ENCODE peak calls at places on chromosomes 3 and 15, in ten cellular contexts. G is KBM-7; T is GM19239; C is activated naive CD8-positive, alpha-beta T cell treated with anti-CD3 and anti-CD28 coated beads, Interleukin-2, amount 50 U/mL, for 16 hours; X is ACHN; W is nucleus accumbens; E is hypothalamus; M is omental fat pad; I is HT-29; B is fibroblast of lung. F is an unnamed sample.

GRCh38 chr3:98954806-98955205 is 53.3 kb upstream of the DCBLD2 start:
- DNase-seq in I (no peak), M (no peak), B (peak), T (no peak), G (no peak), E (no peak), W (no peak), C (no peak), X (no peak), F (no peak)

GRCh38 chr3:58092516-58092915 is 84.3 kb downstream of the FLNB start:
- DNase-seq in G (no peak), M (no peak), W (no peak), X (no peak), B (no peak), I (no peak), E (no peak), C (no peak), T (no peak), F (no peak)

GRCh38 chr15:69715205-69715604 is 262.6 kb downstream of the RPLP1 start:
- DNase-seq in B (no peak), C (no peak), X (no peak), I (no peak), E (no peak), M (no peak), T (no peak), G (no peak), W (no peak), F (no peak)

GRCh38 chr3:65828706-65829105 is 210.0 kb downstream of the MAGI1 start:
- DNase-seq in E (no peak), M (no peak), B (peak), X (no peak), I (no peak), T (no peak), G (no peak), W (no peak), C (no peak), F (no peak)

GRCh38 chr3:11363732-11364131 is 91.5 kb downstream of the ATG7 start:
- DNase-seq in W (no peak), T (no peak), G (peak), E (no peak), B (no peak), X (no peak), I (no peak), M (no peak), C (no peak), F (no peak)

GRCh38 chr3:120144267-120144666 is 50.0 kb upstream of the GSK3B start:
- DNase-seq in T (no peak), B (peak), M (no peak), W (no peak), G (no peak), C (no peak), E (no peak), I (no peak), X (peak), F (no peak)

GRCh38 chr3:191070201-191070600 is 128.8 kb upstream of the OSTN start:
- DNase-seq in M (no peak), W (no peak), G (no peak), X (peak), T (no peak), B (peak), E (no peak), C (no peak), I (no peak), F (no peak)

GRCh38 chr3:74393426-74393825 is 221.0 kb downstream of the CNTN3 start:
- DNase-seq in X (no peak), E (no peak), I (no peak), C (no peak), B (no peak), W (no peak), G (no peak), M (no peak), T (no peak), F (no peak)

GRCh38 chr3:97823503-97824004 is 1.7 kb downstream of the CRYBG3 start:
- DNase-seq in E (no peak), W (peak), C (no peak), M (no peak), I (no peak), G (peak), B (no peak), X (no peak), T (no peak), F (no peak)

GRCh38 chr3:105274958-105275357 is 91.8 kb upstream of the ALCAM start:
- DNase-seq in W (no peak), M (no peak), I (no peak), X (no peak), T (no peak), B (peak), G (no peak), C (no peak), E (no peak), F (no peak)

GRCh38 chr3:149581248-149581647 is 76.6 kb downstream of the WWTR1 start:
- DNase-seq in I (no peak), X (peak), E (no peak), T (no peak), G (no peak), B (peak), C (no peak), W (no peak), M (no peak), F (no peak)

GRCh38 chr15:73927003-73927475 is 777 bp downstream of the LOXL1 start:
- DNase-seq in G (peak), B (no peak), M (no peak), E (peak), C (no peak), T (no peak), W (no peak), I (peak), X (peak), F (peak)

GRCh38 chr3:194313642-194314430 is 37.3 kb downstream of the CPN2 start:
- DNase-seq in B (peak), M (no peak), W (no peak), C (no peak), G (no peak), T (no peak), E (no peak), I (no peak), X (peak), F (no peak)